ENCODE peak calls at places on chromosomes 2 and 18, in five cellular contexts. One of them, this sample, is unnamed. For H3K4me1, the result is how much of the 10 kb centered on the place peaks cover.

GRCh38 chr2:85769236-85769986 is 15.6 kb downstream of the ATOH8 start:
- DNase-seq in endodermal cell: peak
- DNase-seq in neuronal stem cell: no peak
- DNase-seq in colonic mucosa: no peak
- DNase-seq in K562: peak
- DNase-seq in this sample: no peak

GRCh38 chr18:78978336-78979057 is 1.1 kb upstream of the SALL3 start:
- DNase-seq in endodermal cell: peak
- DNase-seq in neuronal stem cell: no peak
- DNase-seq in colonic mucosa: no peak
- DNase-seq in K562: no peak
- DNase-seq in this sample: no peak

GRCh38 chr18:4035521-4035920 is 419.6 kb downstream of the DLGAP1 start:
- DNase-seq in endodermal cell: no peak
- DNase-seq in neuronal stem cell: no peak
- DNase-seq in colonic mucosa: no peak
- DNase-seq in K562: no peak
- DNase-seq in this sample: no peak

GRCh38 chr2:54470241-54470938 is 14.3 kb downstream of the SPTBN1 start:
- DNase-seq in endodermal cell: no peak
- DNase-seq in neuronal stem cell: no peak
- DNase-seq in colonic mucosa: no peak
- DNase-seq in K562: no peak
- DNase-seq in this sample: no peak

GRCh38 chr18:55349685-55350084 is 238.3 kb downstream of the TCF4 start:
- DNase-seq in endodermal cell: no peak
- DNase-seq in neuronal stem cell: no peak
- DNase-seq in colonic mucosa: no peak
- DNase-seq in K562: no peak
- DNase-seq in this sample: no peak

GRCh38 chr2:216281881-216282280 is 90.4 kb downstream of the MARCHF4 start:
- DNase-seq in endodermal cell: no peak
- DNase-seq in neuronal stem cell: no peak
- DNase-seq in colonic mucosa: no peak
- DNase-seq in K562: no peak
- DNase-seq in this sample: no peak

GRCh38 chr2:167925775-167926174 is 321.6 kb downstream of the STK39 start:
- DNase-seq in endodermal cell: no peak
- DNase-seq in neuronal stem cell: no peak
- DNase-seq in colonic mucosa: no peak
- DNase-seq in K562: no peak
- DNase-seq in this sample: no peak

GRCh38 chr2:1990724-1991123 is 246.4 kb upstream of the PXDN start:
- DNase-seq in endodermal cell: peak
- DNase-seq in neuronal stem cell: no peak
- DNase-seq in colonic mucosa: no peak
- DNase-seq in K562: no peak
- DNase-seq in this sample: peak

GRCh38 chr18:35246831-35247230 is 6.0 kb downstream of the ZNF397 start:
- DNase-seq in endodermal cell: no peak
- DNase-seq in neuronal stem cell: no peak
- DNase-seq in colonic mucosa: no peak
- DNase-seq in K562: no peak
- DNase-seq in this sample: no peak

GRCh38 chr2:3303583-3304406 is 73.8 kb downstream of the EIPR1 start:
- DNase-seq in endodermal cell: peak
- DNase-seq in neuronal stem cell: peak
- DNase-seq in colonic mucosa: peak
- DNase-seq in K562: peak
- DNase-seq in this sample: peak

GRCh38 chr2:106193491-106193976 is 567 bp downstream of the UXS1 start:
- DNase-seq in endodermal cell: peak
- DNase-seq in neuronal stem cell: peak
- DNase-seq in colonic mucosa: peak
- DNase-seq in K562: peak
- DNase-seq in this sample: no peak

GRCh38 chr2:57450170-57450569 is 596.4 kb upstream of the VRK2 start:
- DNase-seq in endodermal cell: no peak
- DNase-seq in neuronal stem cell: no peak
- DNase-seq in colonic mucosa: no peak
- DNase-seq in K562: no peak
- DNase-seq in this sample: no peak

GRCh38 chr2:20521193-20521592 is 74.3 kb downstream of the RHOB start:
- DNase-seq in endodermal cell: no peak
- DNase-seq in neuronal stem cell: no peak
- DNase-seq in colonic mucosa: no peak
- DNase-seq in K562: no peak
- DNase-seq in this sample: no peak

GRCh38 chr2:226601881-226602280 is 197.7 kb downstream of the IRS1 start:
- DNase-seq in endodermal cell: no peak
- DNase-seq in neuronal stem cell: no peak
- DNase-seq in colonic mucosa: no peak
- DNase-seq in K562: no peak
- DNase-seq in this sample: no peak

GRCh38 chr18:45978084-45978483 is 11.0 kb upstream of the EPG5 start:
- DNase-seq in endodermal cell: peak
- DNase-seq in neuronal stem cell: no peak
- DNase-seq in colonic mucosa: no peak
- DNase-seq in K562: no peak
- DNase-seq in this sample: no peak

GRCh38 chr2:237612527-237613357 is 14.6 kb upstream of the LRRFIP1 start:
- DNase-seq in endodermal cell: peak
- DNase-seq in neuronal stem cell: no peak
- DNase-seq in colonic mucosa: no peak
- DNase-seq in K562: no peak
- DNase-seq in this sample: no peak

GRCh38 chr2:237615631-237616249 is 11.6 kb upstream of the LRRFIP1 start:
- DNase-seq in endodermal cell: peak
- DNase-seq in neuronal stem cell: no peak
- DNase-seq in colonic mucosa: no peak
- DNase-seq in K562: no peak
- DNase-seq in this sample: no peak

GRCh38 chr2:237614151-237614720 is 13.2 kb upstream of the LRRFIP1 start:
- DNase-seq in endodermal cell: peak
- DNase-seq in neuronal stem cell: no peak
- DNase-seq in colonic mucosa: no peak
- DNase-seq in K562: no peak
- DNase-seq in this sample: no peak

GRCh38 chr2:237616373-237617304 is 10.7 kb upstream of the LRRFIP1 start:
- DNase-seq in endodermal cell: no peak
- DNase-seq in neuronal stem cell: no peak
- DNase-seq in colonic mucosa: no peak
- DNase-seq in K562: no peak
- DNase-seq in this sample: no peak

GRCh38 chr2:237613679-237614078 is 13.7 kb upstream of the LRRFIP1 start:
- DNase-seq in endodermal cell: peak
- DNase-seq in neuronal stem cell: no peak
- DNase-seq in colonic mucosa: no peak
- DNase-seq in K562: no peak
- DNase-seq in this sample: no peak
- H3K9ac ChIP-seq in endodermal cell: peak
- H3K9ac ChIP-seq in neuronal stem cell: no peak
- H3K9ac ChIP-seq in colonic mucosa: no peak
- H3K9ac ChIP-seq in K562: no peak
- H3K9ac ChIP-seq in this sample: no peak

GRCh38 chr2:197868136-197868535 is 63.7 kb downstream of the PLCL1 start:
- DNase-seq in endodermal cell: no peak
- DNase-seq in neuronal stem cell: no peak
- DNase-seq in colonic mucosa: no peak
- DNase-seq in K562: no peak
- DNase-seq in this sample: no peak
- H3K4me1 ChIP-seq in endodermal cell: under half
- H3K4me1 ChIP-seq in neuronal stem cell: under half
- H3K4me1 ChIP-seq in colonic mucosa: under half
- H3K4me1 ChIP-seq in K562: under half
- H3K4me1 ChIP-seq in this sample: under half

GRCh38 chr2:108382196-108382595 is 4.4 kb downstream of the SULT1C4 start:
- DNase-seq in endodermal cell: no peak
- DNase-seq in neuronal stem cell: no peak
- DNase-seq in colonic mucosa: no peak
- DNase-seq in K562: no peak
- DNase-seq in this sample: no peak

GRCh38 chr2:108383146-108383830 is 5.5 kb downstream of the SULT1C4 start:
- DNase-seq in endodermal cell: peak
- DNase-seq in neuronal stem cell: peak
- DNase-seq in colonic mucosa: no peak
- DNase-seq in K562: no peak
- DNase-seq in this sample: no peak

GRCh38 chr2:108377411-108377810 is 343 bp upstream of the SULT1C4 start:
- DNase-seq in endodermal cell: no peak
- DNase-seq in neuronal stem cell: no peak
- DNase-seq in colonic mucosa: no peak
- DNase-seq in K562: no peak
- DNase-seq in this sample: no peak

GRCh38 chr2:108376774-108377173 is 980 bp upstream of the SULT1C4 start:
- DNase-seq in endodermal cell: no peak
- DNase-seq in neuronal stem cell: no peak
- DNase-seq in colonic mucosa: no peak
- DNase-seq in K562: no peak
- DNase-seq in this sample: no peak

DNA sequence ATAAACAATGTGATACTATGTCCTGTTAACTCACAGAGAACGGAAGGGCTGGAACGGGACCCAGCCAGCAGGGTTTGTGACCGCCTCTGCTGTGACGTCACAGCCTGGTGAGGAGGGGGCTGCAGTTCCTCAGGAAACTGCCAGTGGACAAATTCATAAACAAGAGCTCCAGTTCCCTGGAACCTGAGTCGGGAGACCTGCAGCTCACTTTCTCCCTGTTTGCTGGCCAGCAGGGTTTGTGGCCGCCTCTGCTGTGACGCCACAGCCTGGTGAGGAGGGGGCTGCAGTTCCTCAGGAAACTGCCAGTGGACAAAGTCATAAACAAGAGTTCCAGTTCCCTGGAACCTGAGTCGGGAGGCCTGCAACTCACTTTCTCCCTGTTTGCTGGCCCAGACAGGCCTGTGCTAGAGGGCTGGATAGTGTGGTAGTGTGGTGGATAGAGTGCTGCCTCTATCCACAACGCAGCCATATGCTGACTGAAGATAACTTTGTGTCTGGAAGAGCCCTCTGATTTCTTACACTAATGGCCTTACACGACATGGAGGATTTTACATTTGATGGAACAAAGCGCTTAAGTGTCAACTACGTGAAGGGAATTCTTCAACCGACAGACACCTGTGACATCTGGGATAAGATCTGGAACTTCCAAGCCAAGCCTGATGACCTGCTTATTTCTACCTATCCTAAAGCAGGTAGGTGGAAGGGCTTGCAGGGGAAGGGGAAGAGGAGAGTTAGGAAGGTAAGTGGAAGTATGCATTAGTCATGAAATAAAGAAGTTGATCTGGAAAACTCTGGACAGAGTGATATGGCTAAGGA is at the start of gene SULT1C4:
- DNase-seq in endodermal cell: peak
- DNase-seq in neuronal stem cell: peak
- DNase-seq in colonic mucosa: no peak
- DNase-seq in K562: no peak
- DNase-seq in this sample: peak
- H3K9ac ChIP-seq in endodermal cell: no peak
- H3K9ac ChIP-seq in neuronal stem cell: no peak
- H3K9ac ChIP-seq in colonic mucosa: no peak
- H3K9ac ChIP-seq in K562: peak
- H3K9ac ChIP-seq in this sample: peak

DNA sequence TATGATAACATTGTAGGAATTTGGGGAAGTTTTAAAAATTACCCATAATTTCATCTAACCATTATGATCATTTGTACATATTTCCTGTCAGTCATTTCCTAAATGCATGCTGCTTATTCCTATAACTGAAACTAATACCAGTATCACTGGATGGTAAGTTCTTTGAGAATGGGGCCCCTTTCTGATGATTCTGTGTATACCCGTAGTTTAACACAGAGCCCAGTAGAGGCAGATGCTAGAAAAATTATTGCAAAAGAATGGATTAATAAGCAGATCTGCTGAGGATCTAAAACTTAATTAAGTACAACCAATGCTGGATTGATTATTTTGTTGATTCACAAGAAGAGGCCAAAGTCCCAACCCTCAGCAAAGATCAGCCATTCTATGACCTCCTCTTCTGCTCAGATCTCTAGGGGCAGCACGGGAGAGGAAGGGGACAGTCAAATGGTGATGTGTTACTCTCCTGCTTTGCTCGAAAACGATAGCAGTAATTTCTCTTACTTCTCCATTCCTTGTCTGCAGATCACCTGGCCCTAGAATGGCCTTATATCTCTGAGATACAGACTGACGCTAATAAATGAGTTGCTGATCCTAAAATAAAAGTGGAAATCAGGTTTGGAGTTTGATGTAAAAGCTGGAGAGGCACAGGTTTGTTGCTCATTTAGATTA is 69.5 kb upstream of the PELI1 start:
- DNase-seq in endodermal cell: no peak
- DNase-seq in neuronal stem cell: no peak
- DNase-seq in colonic mucosa: no peak
- DNase-seq in K562: no peak
- DNase-seq in this sample: no peak
- H3K4me1 ChIP-seq in endodermal cell: under half
- H3K4me1 ChIP-seq in neuronal stem cell: under half
- H3K4me1 ChIP-seq in colonic mucosa: under half
- H3K4me1 ChIP-seq in K562: under half
- H3K4me1 ChIP-seq in this sample: under half

GRCh38 chr18:8943900-8944870 is 158.3 kb upstream of the NDUFV2 start:
- DNase-seq in endodermal cell: no peak
- DNase-seq in neuronal stem cell: no peak
- DNase-seq in colonic mucosa: no peak
- DNase-seq in K562: no peak
- DNase-seq in this sample: no peak
- H3K9ac ChIP-seq in endodermal cell: no peak
- H3K9ac ChIP-seq in neuronal stem cell: no peak
- H3K9ac ChIP-seq in colonic mucosa: no peak
- H3K9ac ChIP-seq in K562: peak
- H3K9ac ChIP-seq in this sample: no peak